ENCODE peak calls at places on chromosomes 4 and X, in nine cellular contexts. A, L, S, W, I, R, H, J and M are unnamed samples.

GRCh38 chr4:183995489-183996049 is 90.5 kb downstream of the STOX2 start:
- DNase-seq in S (no peak), W (no peak), R (no peak), L (no peak), J (no peak), A (no peak), H (no peak), I (no peak), M (no peak)

GRCh38 chr4:186707996-186708395 is 15.7 kb downstream of the FAT1 start:
- DNase-seq in J (no peak), W (no peak), R (no peak), H (no peak), I (no peak), L (no peak), A (no peak), S (no peak), M (no peak)

GRCh38 chr4:39706334-39706733 is 8.4 kb downstream of the UBE2K start:
- DNase-seq in R (no peak), A (no peak), I (no peak), S (no peak), J (peak; percentile 88), L (peak; percentile 29), H (no peak), W (no peak), M (no peak)

GRCh38 chr4:82578935-82579334 is 17.1 kb upstream of the TMEM150C start:
- DNase-seq in I (no peak), R (no peak), S (no peak), W (peak; percentile 20), J (peak; percentile 23), H (no peak), L (no peak), A (no peak), M (no peak)

GRCh38 chr4:165760182-165760581 is 112.9 kb upstream of the TLL1 start:
- DNase-seq in J (no peak), R (no peak), H (no peak), S (no peak), L (no peak), W (no peak), I (no peak), A (no peak), M (no peak)

GRCh38 chr4:95204873-95205272 is 343.9 kb downstream of the UNC5C start:
- DNase-seq in A (no peak), H (no peak), J (peak; percentile 0), L (no peak), W (peak; percentile 65), I (no peak), S (no peak), R (no peak), M (no peak)

GRCh38 chr4:109967798-109968520 is 55.3 kb downstream of the EGF start:
- DNase-seq in W (peak; percentile 86), L (no peak), H (no peak), I (no peak), S (no peak), J (peak; percentile 65), A (no peak), R (no peak), M (no peak)

GRCh38 chrX:132837126-132837525 is 121.3 kb downstream of the HS6ST2 start:
- DNase-seq in S (no peak), L (no peak), H (no peak), I (peak; percentile 62), J (no peak), R (no peak), A (no peak), W (peak; percentile 3), M (no peak)

GRCh38 chrX:74132265-74132664 is 171.7 kb upstream of the ZCCHC13 start:
- DNase-seq in R (no peak), L (no peak), I (no peak), A (no peak), W (no peak), S (no peak), H (no peak), J (no peak), M (no peak)

GRCh38 chr4:144948009-144948408 is 150.0 kb downstream of the ANAPC10 start:
- DNase-seq in R (no peak), H (no peak), L (no peak), W (no peak), I (peak; percentile 7), A (no peak), J (no peak), S (no peak), M (no peak)

GRCh38 chrX:96846841-96847240 is 36.9 kb upstream of the RPA4 start:
- DNase-seq in S (no peak), H (no peak), R (no peak), I (no peak), L (no peak), A (no peak), J (no peak), W (no peak), M (no peak)

GRCh38 chrX:113389846-113390245 is 549.2 kb upstream of the AMOT start:
- DNase-seq in H (no peak), R (no peak), A (no peak), L (no peak), I (no peak), W (no peak), J (no peak), S (no peak), M (no peak)

GRCh38 chrX:16022580-16023170 is 100.7 kb upstream of the GRPR start:
- DNase-seq in W (peak; percentile 8), L (no peak), H (no peak), J (peak; percentile 74), A (no peak), S (no peak), R (no peak), I (peak; percentile 54), M (no peak)

GRCh38 chr4:1379351-1379781 is 26.9 kb downstream of the NKX1-1 start:
- DNase-seq in I (no peak), R (no peak), W (no peak), A (no peak), L (no peak), H (no peak), J (no peak), S (no peak), M (no peak)

GRCh38 chrX:123080065-123080464 is 104.0 kb upstream of the GRIA3 start:
- DNase-seq in I (no peak), S (no peak), J (no peak), W (no peak), R (no peak), L (no peak), H (no peak), A (no peak), M (no peak)

GRCh38 chr4:80115368-80116181 is 42.5 kb upstream of the ANTXR2 start:
- DNase-seq in R (no peak), S (no peak), J (peak; percentile 31), A (no peak), H (no peak), I (no peak), L (no peak), W (peak; percentile 31), M (no peak)

GRCh38 chrX:140712413-140713173 is 3.0 kb downstream of the LINC00632 start:
- DNase-seq in L (no peak), H (no peak), A (peak; percentile 15), R (peak; percentile 17), W (no peak), J (peak; percentile 72), I (peak; percentile 19), S (peak; percentile 69), M (no peak)

GRCh38 chr4:104128850-104129213 is 365.9 kb downstream of the CXXC4 start:
- DNase-seq in I (peak; percentile 54), A (no peak), S (no peak), L (no peak), H (no peak), W (peak; percentile 60), R (no peak), J (no peak), M (no peak)